ENCODE peak calls at places on chromosome 18, in five cellular contexts. P is AG09309, I is left ventricle myocardium inferior, U is heart left ventricle, W is RWPE1. B is an unnamed sample.

GRCh38 chr18:14976736-14977430 is 228.9 kb downstream of the ANKRD30B start:
- DNase-seq in P (no peak), U (no peak), W (no peak), I (no peak), B (no peak)

GRCh38 chr18:22559414-22560282 is 141.9 kb upstream of the CTAGE1 start:
- DNase-seq in U (peak), P (no peak), I (peak), W (peak), B (peak)

GRCh38 chr18:49563130-49563540 is 1.3 kb downstream of the LIPG start:
- DNase-seq in U (no peak), W (peak), P (no peak), I (no peak), B (no peak)

GRCh38 chr18:13313006-13313661 is 94.6 kb downstream of the LDLRAD4 start:
- DNase-seq in U (no peak), W (no peak), P (no peak), I (no peak), B (no peak)

GRCh38 chr18:42649636-42650035 is 465.8 kb downstream of the RIT2 start:
- DNase-seq in U (no peak), P (no peak), W (no peak), I (no peak), B (no peak)

GRCh38 chr18:28161608-28162599 is 15.0 kb downstream of the CDH2 start:
- DNase-seq in U (no peak), W (no peak), P (no peak), I (no peak), B (no peak)

GRCh38 chr18:11494093-11494492 is 115.3 kb upstream of the SLC35G4 start:
- DNase-seq in U (no peak), P (no peak), W (peak), I (no peak), B (no peak)

GRCh38 chr18:43634994-43635393 is 357.7 kb upstream of the SYT4 start:
- DNase-seq in P (no peak), I (no peak), W (no peak), U (no peak), B (no peak)

GRCh38 chr18:68660355-68661183 is 54.3 kb downstream of the TMX3 start:
- DNase-seq in W (peak), U (no peak), I (no peak), P (peak), B (peak)

GRCh38 chr18:3983351-3983969 is 471.6 kb downstream of the DLGAP1 start:
- DNase-seq in U (no peak), P (peak), I (no peak), W (peak), B (no peak)

GRCh38 chr18:74124642-74125041 is 23.0 kb downstream of the FBXO15 start:
- DNase-seq in W (no peak), U (no peak), P (no peak), I (no peak), B (no peak)

GRCh38 chr18:48023334-48024008 is 93.0 kb upstream of the SMAD2 start:
- DNase-seq in I (no peak), U (peak), P (no peak), W (peak), B (no peak)

GRCh38 chr18:74316257-74317180 is 880 bp downstream of the C18orf63 start:
- DNase-seq in P (peak), I (no peak), U (no peak), W (peak), B (no peak)

GRCh38 chr18:25678226-25678625 is 326.3 kb upstream of the ZNF521 start:
- DNase-seq in I (no peak), W (no peak), P (no peak), U (no peak), B (peak)

GRCh38 chr18:12770469-12771219 is 67.8 kb downstream of the PSMG2 start:
- DNase-seq in U (no peak), P (no peak), W (peak), I (no peak), B (no peak)

GRCh38 chr18:24514439-24514838 is 54.0 kb downstream of the HRH4 start:
- DNase-seq in P (no peak), I (no peak), U (no peak), W (peak), B (peak)

GRCh38 chr18:3692113-3692621 is 242.2 kb downstream of the TGIF1 start:
- DNase-seq in I (no peak), W (no peak), P (no peak), U (no peak), B (no peak)

GRCh38 chr18:22643731-22644130 is 226.0 kb upstream of the CTAGE1 start:
- DNase-seq in W (no peak), P (peak), I (no peak), U (no peak), B (no peak)

GRCh38 chr18:74921057-74921820 is 287.7 kb downstream of the PTGR3 start:
- DNase-seq in P (no peak), I (no peak), U (no peak), W (no peak), B (no peak)

GRCh38 chr18:47120428-47120827 is 29.9 kb downstream of the HDHD2 start:
- DNase-seq in U (no peak), W (no peak), I (no peak), P (no peak), B (no peak)

GRCh38 chr18:74468547-74469014 is 11.5 kb upstream of the DIPK1C start:
- DNase-seq in U (no peak), I (no peak), W (peak), P (no peak), B (no peak)

GRCh38 chr18:6044319-6044718 is 149.0 kb upstream of the TMEM200C start:
- DNase-seq in I (no peak), W (no peak), P (no peak), U (no peak), B (no peak)

GRCh38 chr18:6039055-6039454 is 143.7 kb upstream of the TMEM200C start:
- DNase-seq in P (no peak), U (no peak), I (no peak), W (no peak), B (no peak)

DNA sequence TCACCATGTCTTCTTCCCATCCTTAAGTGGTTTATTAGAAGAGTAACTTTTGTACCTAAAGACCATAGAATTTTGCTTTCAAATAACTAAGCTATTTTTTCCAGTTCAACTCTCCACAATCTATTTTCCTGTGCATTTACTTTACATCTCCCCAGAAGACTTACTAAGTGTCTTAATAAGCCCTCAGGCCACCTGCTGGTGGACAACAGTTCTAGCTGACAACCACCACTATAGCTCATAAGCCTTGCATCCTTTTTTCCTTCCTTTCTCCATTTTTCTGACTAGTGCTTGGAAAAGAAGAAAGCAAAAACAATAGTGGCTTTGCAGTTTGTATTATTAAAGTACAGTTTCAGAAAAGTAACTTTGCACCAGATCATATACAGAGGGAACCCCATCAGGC is 149.5 kb upstream of the TMEM200C start:
- DNase-seq in I (no peak), P (no peak), W (no peak), U (no peak), B (no peak)
- TF ChIP-seq CTCF in I (no peak), P (peak), W (no peak), U (no peak), B (no peak)

DNA sequence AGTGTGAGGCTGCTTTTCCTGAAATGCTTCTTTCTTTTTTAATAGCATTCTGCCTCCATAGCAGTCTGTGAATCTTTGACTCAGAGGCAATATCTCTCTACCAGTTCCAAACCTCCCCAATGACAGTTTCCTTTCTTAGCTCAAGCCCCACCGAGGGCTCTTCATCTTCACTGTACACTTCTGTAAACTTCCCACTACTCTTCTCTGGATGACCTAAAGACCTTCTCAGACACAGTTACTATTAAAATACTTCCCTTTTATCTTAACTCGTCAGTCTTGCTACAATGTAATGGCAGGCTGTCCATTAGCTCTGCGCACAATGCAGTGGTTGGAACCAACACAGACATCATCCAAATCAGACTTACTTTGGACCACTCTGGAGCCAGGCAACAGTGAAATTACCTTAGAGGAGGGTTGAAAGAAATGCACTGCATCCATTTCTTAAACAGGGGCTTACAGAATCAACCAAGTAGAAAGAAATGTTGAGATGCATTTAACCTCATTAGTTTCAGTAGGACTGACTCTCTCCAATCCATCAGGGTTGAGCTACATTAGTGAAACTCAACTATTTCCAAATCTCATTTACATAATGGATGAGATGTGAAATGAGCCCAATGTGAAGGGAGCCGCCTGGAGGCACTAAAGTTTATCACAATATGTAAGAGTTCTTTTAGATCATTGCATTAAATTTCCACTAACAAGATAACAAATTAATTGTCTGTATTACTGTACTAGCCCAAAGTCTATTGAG is 343.8 kb downstream of the SETBP1 start:
- DNase-seq in I (no peak), P (no peak), U (no peak), W (no peak), B (no peak)
- TF ChIP-seq CTCF in I (no peak), P (no peak), U (no peak), W (no peak), B (no peak)

GRCh38 chr18:63317982-63318881 is 1.3 kb downstream of the BCL2 start:
- DNase-seq in P (no peak), W (peak), U (peak), I (peak), B (peak)
- TF ChIP-seq CTCF in P (peak), W (peak), U (peak), I (peak), B (peak)

GRCh38 chr18:79575891-79576685 is 103.5 kb upstream of the CTDP1 start:
- DNase-seq in P (no peak), U (peak), W (no peak), I (peak), B (no peak)
- TF ChIP-seq CTCF in P (no peak), U (no peak), W (no peak), I (peak), B (no peak)